ENCODE peak calls at places on chromosomes 5 and 9, in ten cellular contexts. I is upper lobe of right lung, R is tibial artery, W is uterus, K is right atrium auricular region, M is dorsolateral prefrontal cortex, F is astrocyte, N is GM23338, Z is IMR-90, Q is fibroblast of lung. T is an unnamed sample.
A peak's percentile ranks its signal among the peaks of the same experiment; 100 is the strongest.

GRCh38 chr5:14503681-14504331 is 77.8 kb upstream of the OTULINL start:
- DNase-seq in W (no peak), K (no peak), F (no peak), Z (no peak), Q (no peak), R (no peak), N (no peak), I (no peak), M (no peak), T (no peak)

GRCh38 chr5:149014634-149015033 is 48.2 kb downstream of the SH3TC2 start:
- DNase-seq in Q (no peak), N (no peak), K (no peak), M (no peak), R (no peak), W (no peak), F (no peak), I (no peak), Z (no peak), T (no peak)

GRCh38 chr5:93915142-93915553 is 173.7 kb upstream of the POU5F2 start:
- DNase-seq in F (peak; percentile 49), Q (peak; percentile 80), I (no peak), W (no peak), M (no peak), K (no peak), R (no peak), Z (peak; percentile 73), N (peak; percentile 84), T (no peak)

GRCh38 chr5:78640622-78641021 is 8.0 kb downstream of the LHFPL2 start:
- DNase-seq in I (no peak), F (peak; percentile 64), W (no peak), N (no peak), R (no peak), K (no peak), Q (no peak), Z (peak; percentile 41), M (no peak), T (no peak)

GRCh38 chr5:131364507-131365050 is 100.7 kb downstream of the CDC42SE2 start:
- DNase-seq in I (no peak), K (no peak), Z (no peak), M (no peak), N (no peak), W (no peak), Q (no peak), F (no peak), R (no peak), T (no peak)

GRCh38 chr5:7533941-7534340 is 138.0 kb downstream of the ADCY2 start:
- DNase-seq in Z (no peak), N (no peak), W (no peak), R (no peak), F (no peak), Q (no peak), K (no peak), I (no peak), M (no peak), T (no peak)

GRCh38 chr9:6931913-6932312 is 174.1 kb downstream of the KDM4C start:
- DNase-seq in Z (peak; percentile 86), W (no peak), K (peak; percentile 66), I (no peak), M (no peak), Q (peak; percentile 66), R (no peak), N (no peak), F (peak; percentile 90), T (no peak)

GRCh38 chr9:131697097-131697496 is 42.8 kb downstream of the RAPGEF1 start:
- DNase-seq in K (no peak), Q (peak; percentile 89), M (no peak), F (peak; percentile 33), R (no peak), W (peak; percentile 53), I (no peak), Z (peak; percentile 61), N (peak; percentile 62), T (no peak)

GRCh38 chr5:105616599-105616998 is 2054.0 kb upstream of the NUDT12 start:
- DNase-seq in K (no peak), R (no peak), I (no peak), Q (no peak), W (no peak), Z (no peak), N (no peak), F (no peak), M (no peak), T (no peak)

GRCh38 chr9:32550046-32550608 is 2.0 kb upstream of the SMIM27 start:
- DNase-seq in I (no peak), R (no peak), F (peak; percentile 41), N (peak; percentile 35), K (no peak), Q (peak; percentile 41), W (no peak), Z (peak; percentile 53), M (no peak), T (no peak)

GRCh38 chr9:16884952-16885513 is 14.6 kb upstream of the BNC2 start:
- DNase-seq in Z (peak; percentile 98), N (no peak), F (peak; percentile 60), I (no peak), R (no peak), M (no peak), K (no peak), Q (peak; percentile 99), W (no peak), T (no peak)

GRCh38 chr9:124098141-124098905 is 86.8 kb downstream of the LHX2 start:
- DNase-seq in K (no peak), Q (no peak), M (no peak), Z (no peak), I (no peak), R (no peak), N (no peak), F (no peak), W (no peak), T (no peak)

GRCh38 chr5:54524704-54525103 is 7.1 kb downstream of the SNX18 start:
- DNase-seq in N (no peak), Z (no peak), K (no peak), Q (no peak), W (no peak), R (peak; percentile 89), I (peak; percentile 71), M (no peak), F (no peak), T (peak; percentile 36)
- H3K27ac ChIP-seq in N (no peak overlapping the region), Z (peak overlapping the region; percentile 75), K (no peak overlapping the region), Q (no peak overlapping the region), W (peak overlapping the region; percentile 62), R (peak overlapping the region; percentile 97), I (peak overlapping the region; percentile 33), M (peak overlapping the region; percentile 54), F (peak overlapping the region; percentile 3), T (peak overlapping the region; percentile 80)

GRCh38 chr9:127970401-127971313 is 10.1 kb downstream of the EEIG1 start:
- DNase-seq in Q (no peak), Z (no peak), K (no peak), W (no peak), N (no peak), R (no peak), I (no peak), M (no peak), F (no peak), T (no peak)

GRCh38 chr9:127966416-127967150 is 14.2 kb downstream of the EEIG1 start:
- DNase-seq in Z (no peak), Q (no peak), W (no peak), F (no peak), I (no peak), R (no peak), N (no peak), M (no peak), K (no peak), T (no peak)

GRCh38 chr9:127967151-127967809 is 13.5 kb downstream of the EEIG1 start:
- DNase-seq in I (no peak), R (no peak), Q (no peak), M (no peak), F (no peak), Z (no peak), W (no peak), K (no peak), N (no peak), T (no peak)

GRCh38 chr9:127968046-127968445 is 12.7 kb downstream of the EEIG1 start:
- DNase-seq in N (no peak), R (no peak), F (peak; percentile 72), M (no peak), Z (peak; percentile 77), Q (peak; percentile 38), K (no peak), I (no peak), W (no peak), T (no peak)

DNA sequence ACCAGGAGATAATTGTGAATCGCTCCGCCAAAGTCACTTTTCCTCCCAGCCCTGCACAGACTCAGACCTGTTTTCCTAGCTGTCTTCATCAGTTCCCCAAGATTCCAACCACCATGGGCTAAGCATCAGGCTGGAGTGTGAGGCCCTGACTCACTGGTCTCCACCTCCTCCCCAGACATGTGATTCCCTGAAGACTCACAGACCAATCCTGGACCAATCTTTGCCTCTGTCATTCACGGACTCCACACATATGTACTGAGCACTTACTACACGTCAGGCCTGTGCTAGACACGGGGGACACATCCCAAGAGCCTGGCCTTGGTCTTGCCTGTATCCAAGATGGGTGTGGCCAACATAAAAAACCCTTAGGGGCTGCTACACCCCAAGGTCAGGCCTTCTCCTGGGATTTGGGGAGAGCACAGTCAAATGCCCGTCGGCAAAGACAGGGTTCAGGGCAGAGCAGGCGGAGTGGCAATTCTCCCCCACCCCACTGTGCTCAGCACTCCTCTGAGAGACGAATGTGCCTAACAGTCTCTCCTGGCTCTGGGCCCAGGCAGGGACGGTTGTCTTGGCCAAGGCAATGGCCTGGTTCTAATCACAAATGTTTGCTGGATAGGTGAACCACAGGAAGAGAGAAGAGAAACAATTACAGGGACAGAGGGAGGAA is 11.9 kb downstream of the EEIG1 start:
- DNase-seq in F (peak; percentile 87), I (no peak), M (no peak), Z (peak; percentile 94), R (peak; percentile 81), W (peak; percentile 71), K (peak; percentile 79), N (no peak), Q (peak; percentile 79), T (peak; percentile 76)
- H3K27ac ChIP-seq in F (peak overlapping the region; percentile 69), I (peak overlapping the region; percentile 28), M (peak overlapping the region; percentile 95), Z (peak overlapping the region; percentile 68), R (peak overlapping the region; percentile 94), W (peak overlapping the region; percentile 91), K (peak overlapping the region; percentile 94), N (peak overlapping the region; percentile 55), Q (peak overlapping the region; percentile 84), T (peak overlapping the region; percentile 80)

GRCh38 chr5:98334946-98335345 is 438.5 kb upstream of the RGMB start:
- DNase-seq in Z (no peak), F (no peak), R (no peak), N (no peak), M (no peak), K (no peak), W (no peak), Q (no peak), I (no peak), T (no peak)
- H3K27ac ChIP-seq in Z (no peak overlapping the region), F (no peak overlapping the region), R (no peak overlapping the region), N (no peak overlapping the region), M (no peak overlapping the region), K (no peak overlapping the region), W (no peak overlapping the region), Q (no peak overlapping the region), I (no peak overlapping the region), T (no peak overlapping the region)

GRCh38 chr5:172846677-172847076 is 12.6 kb downstream of the ERGIC1 start:
- DNase-seq in N (no peak), M (no peak), W (no peak), Q (no peak), I (no peak), K (no peak), R (no peak), Z (no peak), F (no peak), T (no peak)
- H3K27ac ChIP-seq in N (no peak overlapping the region), M (no peak overlapping the region), W (no peak overlapping the region), Q (no peak overlapping the region), I (no peak overlapping the region), K (no peak overlapping the region), R (no peak overlapping the region), Z (no peak overlapping the region), F (no peak overlapping the region), T (no peak overlapping the region)